ENCODE peak calls at places on chromosomes 7 and 10, in seven cellular contexts. Z, R, P, T, W, U and S are unnamed samples.
A peak's percentile ranks its signal among the peaks of the same experiment; 100 is the strongest.

GRCh38 chr10:11336703-11337102 is 274.7 kb downstream of the USP6NL start:
- DNase-seq in T (no peak), U (no peak), P (no peak), R (no peak), Z (no peak), W (no peak), S (no peak)

GRCh38 chr7:120877706-120878105 is 19.8 kb upstream of the TSPAN12 start:
- DNase-seq in T (no peak), U (no peak), P (no peak), W (peak; percentile 24), Z (no peak), R (no peak), S (no peak)

GRCh38 chr7:29588900-29589696 is 25.5 kb downstream of the PRR15 start:
- DNase-seq in P (no peak), T (no peak), W (peak; percentile 51), R (no peak), U (no peak), Z (no peak), S (no peak)

GRCh38 chr10:5478694-5479305 is 20.6 kb downstream of the CALML5 start:
- DNase-seq in T (no peak), U (no peak), W (no peak), P (no peak), Z (no peak), R (no peak), S (no peak)

GRCh38 chr10:64648915-64649314 is 1127.7 kb downstream of the REEP3 start:
- DNase-seq in T (no peak), Z (no peak), R (no peak), W (no peak), P (no peak), U (no peak), S (no peak)

GRCh38 chr10:79136227-79137005 is 67.7 kb downstream of the ZMIZ1 start:
- DNase-seq in R (no peak), Z (no peak), W (peak; percentile 63), P (no peak), T (no peak), U (no peak), S (no peak)

GRCh38 chr7:114405427-114405826 is 9.2 kb upstream of the FOXP2 start:
- DNase-seq in T (no peak), Z (no peak), R (no peak), U (no peak), P (no peak), W (peak; percentile 58), S (no peak)

GRCh38 chr7:116588641-116589594 is 64.1 kb downstream of the CAV1 start:
- DNase-seq in W (peak; percentile 84), R (no peak), Z (no peak), U (no peak), T (no peak), P (no peak), S (no peak)

GRCh38 chr7:42236266-42237161 is 495 bp downstream of the GLI3 start:
- DNase-seq in Z (peak; percentile 55), R (no peak), P (peak; percentile 60), T (peak; percentile 74), W (peak; percentile 74), U (no peak), S (no peak)

GRCh38 chr7:19989906-19990305 is 216.5 kb upstream of the TMEM196 start:
- DNase-seq in T (no peak), P (no peak), Z (no peak), W (no peak), R (no peak), U (no peak), S (no peak)

GRCh38 chr10:120735773-120736371 is 115.3 kb upstream of the WDR11 start:
- DNase-seq in P (no peak), U (no peak), T (no peak), Z (no peak), R (no peak), W (peak; percentile 13), S (no peak)

GRCh38 chr10:69957516-69958231 is 95.0 kb upstream of the MACROH2A2 start:
- DNase-seq in R (no peak), Z (no peak), W (no peak), P (no peak), U (no peak), T (no peak), S (no peak)

GRCh38 chr7:10644849-10645248 is 328.8 kb upstream of the PHF14 start:
- DNase-seq in W (no peak), P (no peak), T (no peak), R (no peak), U (no peak), Z (no peak), S (no peak)

GRCh38 chr7:90701021-90701420 is 104.9 kb downstream of the CDK14 start:
- DNase-seq in U (no peak), P (no peak), R (no peak), W (no peak), T (no peak), Z (no peak), S (no peak)

GRCh38 chr7:127888411-127888810 is 142.8 kb downstream of the LRRC4 start:
- DNase-seq in R (no peak), Z (no peak), T (no peak), W (no peak), P (no peak), U (no peak), S (no peak)

GRCh38 chr10:46080886-46081285 is 34.8 kb upstream of the MSMB start:
- DNase-seq in T (no peak), R (no peak), P (no peak), U (no peak), Z (no peak), W (no peak), S (no peak)

GRCh38 chr10:126906704-126907422 is 1.6 kb downstream of the DOCK1 start:
- DNase-seq in U (no peak), R (peak; percentile 57), T (no peak), W (no peak), P (no peak), Z (no peak), S (no peak)

GRCh38 chr10:126908225-126908624 is 3.0 kb downstream of the DOCK1 start:
- DNase-seq in P (no peak), Z (no peak), T (no peak), R (no peak), U (no peak), W (no peak), S (no peak)

GRCh38 chr10:126905776-126906703 is 812 bp downstream of the DOCK1 start:
- DNase-seq in P (no peak), U (no peak), W (peak; percentile 55), T (no peak), R (peak; percentile 70), Z (no peak), S (no peak)

GRCh38 chr10:126908729-126909526 is 3.7 kb downstream of the DOCK1 start:
- DNase-seq in T (no peak), R (peak; percentile 22), W (no peak), U (no peak), P (no peak), Z (no peak), S (no peak)

DNA sequence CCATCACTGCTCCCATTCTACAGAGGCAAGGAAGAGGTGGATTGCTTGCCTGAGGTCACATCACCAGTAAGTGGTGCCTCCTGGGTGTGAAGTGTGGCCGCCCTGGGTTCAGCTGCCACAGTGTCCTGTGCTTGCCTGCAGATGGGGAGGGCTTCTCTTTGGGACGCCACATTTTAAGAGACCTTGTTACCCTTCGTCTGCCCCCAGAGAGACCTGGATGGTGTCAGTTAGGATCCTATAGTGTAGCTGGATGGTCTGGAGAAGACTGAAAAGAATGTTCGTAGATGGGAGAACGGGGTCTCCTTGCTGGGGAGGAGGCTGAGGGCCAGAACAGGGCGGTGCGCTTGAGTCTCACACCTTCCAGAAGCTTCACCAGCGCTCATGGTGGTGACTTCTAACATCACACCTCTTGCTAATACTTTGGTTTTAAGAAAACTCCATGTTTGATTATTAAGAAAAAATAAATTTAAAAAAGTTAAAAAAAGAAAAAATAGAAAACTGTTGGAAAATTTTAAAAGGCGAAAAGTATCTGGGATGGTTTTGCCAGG is 2.3 kb downstream of the DOCK1 start:
- DNase-seq in U (no peak), T (no peak), Z (no peak), P (no peak), R (no peak), W (no peak), S (no peak)
- H3K4me3 ChIP-seq in U (no peak overlapping the region), T (no peak overlapping the region), Z (no peak overlapping the region), P (no peak overlapping the region), R (no peak overlapping the region), W (no peak overlapping the region), S (no peak overlapping the region)

GRCh38 chr10:33335550-33335799 is 1.0 kb upstream of the NRP1 start:
- DNase-seq in R (no peak), P (peak; percentile 59), U (no peak), W (no peak), T (no peak), Z (no peak), S (no peak)

GRCh38 chr10:33333260-33334169 is 952 bp downstream of the NRP1 start:
- DNase-seq in W (no peak), U (no peak), Z (no peak), T (no peak), P (no peak), R (no peak), S (no peak)

GRCh38 chr10:33334170-33334838 is at the start of gene NRP1:
- DNase-seq in W (no peak), T (peak; percentile 45), Z (peak; percentile 35), R (peak; percentile 78), U (no peak), P (peak; percentile 57), S (peak; percentile 69)

GRCh38 chr10:33335800-33336605 is 1.5 kb upstream of the NRP1 start:
- DNase-seq in T (peak; percentile 56), W (peak; percentile 81), U (no peak), R (peak; percentile 82), Z (peak; percentile 75), P (peak; percentile 70), S (peak; percentile 79)

DNA sequence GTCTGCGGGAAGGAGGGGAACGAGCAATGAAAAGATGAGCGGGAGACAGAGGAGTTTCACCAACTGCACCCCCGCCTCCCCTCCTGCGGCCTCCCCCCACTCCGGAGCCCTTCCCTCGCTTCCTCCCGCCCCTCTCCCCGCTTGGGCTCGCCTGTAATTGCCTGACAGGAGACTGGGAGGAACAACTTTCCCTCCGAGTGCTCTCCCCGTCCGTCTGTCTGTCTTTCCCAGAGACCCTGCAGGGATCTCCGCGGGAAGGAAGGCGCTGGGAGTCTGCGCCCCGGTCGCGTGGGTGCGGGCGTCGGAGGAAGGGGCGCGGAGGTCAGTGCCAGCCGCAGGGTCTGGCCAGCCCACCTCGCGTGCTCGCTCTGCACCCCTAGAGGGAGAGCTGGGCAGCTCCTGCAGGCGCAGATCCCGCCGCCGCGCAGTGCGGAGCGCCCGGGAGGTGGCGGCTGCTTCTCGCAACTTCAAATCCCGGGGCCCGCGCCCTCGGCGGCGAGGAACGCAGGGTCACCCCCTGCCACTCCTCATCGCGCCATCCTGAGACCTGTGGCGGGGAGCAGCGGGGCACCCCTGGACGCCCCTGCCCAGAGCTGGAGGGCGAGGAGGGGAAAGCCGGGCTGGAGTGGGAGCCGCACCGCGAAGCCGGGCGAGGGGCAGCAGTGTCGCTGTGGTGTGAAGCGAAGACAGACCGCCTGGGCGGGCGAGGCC is 527 bp upstream of the NRP1 start:
- DNase-seq in U (no peak), W (peak; percentile 97), R (peak; percentile 84), Z (peak; percentile 77), T (peak; percentile 87), P (peak; percentile 79), S (peak; percentile 75)
- TF ChIP-seq CTCF in U (no peak), W (peak; percentile 58), R (peak; percentile 11), Z (peak; percentile 56), T (peak; percentile 79), P (peak; percentile 61), S (peak; percentile 48)

GRCh38 chr10:114517681-114518250 is 113.5 kb upstream of the AFAP1L2 start:
- DNase-seq in U (no peak), T (no peak), R (no peak), W (no peak), P (no peak), Z (no peak), S (no peak)
- H3K4me1 ChIP-seq in U (peaks cover 93% of the 10 kb centered on the region), T (no peaks in the 10 kb centered on the region), R (peaks cover 28% of the 10 kb centered on the region), W (peaks cover 5% of the 10 kb centered on the region), P (peaks cover 37% of the 10 kb centered on the region), Z (no peaks in the 10 kb centered on the region), S (no peaks in the 10 kb centered on the region)

GRCh38 chr7:1946025-1946424 is 275.9 kb downstream of the ELFN1 start:
- DNase-seq in Z (peak; percentile 4), U (no peak), P (peak; percentile 28), W (no peak), R (peak; percentile 61), T (no peak), S (no peak)
- H3K4me3 ChIP-seq in Z (no peak overlapping the region), U (no peak overlapping the region), P (no peak overlapping the region), W (no peak overlapping the region), R (no peak overlapping the region), T (no peak overlapping the region), S (no peak overlapping the region)